ENCODE peak calls at places on chromosomes 2 and 18, in seven cellular contexts. One of them, this sample, is unnamed.

GRCh38 chr18:50286391-50287027 is 983 bp downstream of the CXXC1 start:
- DNase-seq in heart left ventricle: peak; percentile 61
- DNase-seq in right lobe of liver: peak; percentile 52
- DNase-seq in CD8-positive, alpha-beta memory T cell: peak; percentile 58
- DNase-seq in mesenchymal stem cell: peak; percentile 30
- DNase-seq in effector memory CD4-positive, alpha-beta T cell: no peak
- DNase-seq in endothelial cell of umbilical vein: no peak
- DNase-seq in this sample: no peak

GRCh38 chr2:164479460-164479859 is 141.8 kb downstream of the GRB14 start:
- DNase-seq in heart left ventricle: no peak
- DNase-seq in right lobe of liver: no peak
- DNase-seq in CD8-positive, alpha-beta memory T cell: no peak
- DNase-seq in mesenchymal stem cell: peak; percentile 50
- DNase-seq in effector memory CD4-positive, alpha-beta T cell: no peak
- DNase-seq in endothelial cell of umbilical vein: peak; percentile 58
- DNase-seq in this sample: no peak

GRCh38 chr2:128531856-128532255 is 213.2 kb upstream of the HS6ST1 start:
- DNase-seq in heart left ventricle: no peak
- DNase-seq in right lobe of liver: no peak
- DNase-seq in CD8-positive, alpha-beta memory T cell: no peak
- DNase-seq in mesenchymal stem cell: no peak
- DNase-seq in effector memory CD4-positive, alpha-beta T cell: no peak
- DNase-seq in endothelial cell of umbilical vein: peak; percentile 21
- DNase-seq in this sample: no peak

GRCh38 chr2:120919771-120920437 is 184.2 kb downstream of the GLI2 start:
- DNase-seq in heart left ventricle: no peak
- DNase-seq in right lobe of liver: no peak
- DNase-seq in CD8-positive, alpha-beta memory T cell: peak; percentile 22
- DNase-seq in mesenchymal stem cell: peak; percentile 86
- DNase-seq in effector memory CD4-positive, alpha-beta T cell: no peak
- DNase-seq in endothelial cell of umbilical vein: no peak
- DNase-seq in this sample: no peak

GRCh38 chr18:26710460-26711096 is 154.9 kb downstream of the AQP4 start:
- DNase-seq in heart left ventricle: no peak
- DNase-seq in right lobe of liver: no peak
- DNase-seq in CD8-positive, alpha-beta memory T cell: no peak
- DNase-seq in mesenchymal stem cell: no peak
- DNase-seq in effector memory CD4-positive, alpha-beta T cell: no peak
- DNase-seq in endothelial cell of umbilical vein: no peak
- DNase-seq in this sample: no peak

GRCh38 chr2:24359701-24360049 is 661 bp downstream of the ITSN2 start:
- DNase-seq in heart left ventricle: no peak
- DNase-seq in right lobe of liver: peak; percentile 65
- DNase-seq in CD8-positive, alpha-beta memory T cell: peak; percentile 74
- DNase-seq in mesenchymal stem cell: peak; percentile 26
- DNase-seq in effector memory CD4-positive, alpha-beta T cell: peak; percentile 48
- DNase-seq in endothelial cell of umbilical vein: no peak
- DNase-seq in this sample: no peak

GRCh38 chr2:100643906-100644501 is 81.2 kb downstream of the PDCL3 start:
- DNase-seq in heart left ventricle: no peak
- DNase-seq in right lobe of liver: no peak
- DNase-seq in CD8-positive, alpha-beta memory T cell: no peak
- DNase-seq in mesenchymal stem cell: no peak
- DNase-seq in effector memory CD4-positive, alpha-beta T cell: peak; percentile 33
- DNase-seq in endothelial cell of umbilical vein: no peak
- DNase-seq in this sample: no peak

GRCh38 chr2:27264753-27265535 is 2.1 kb upstream of the SLC30A3 start:
- DNase-seq in heart left ventricle: peak; percentile 86
- DNase-seq in right lobe of liver: no peak
- DNase-seq in CD8-positive, alpha-beta memory T cell: peak; percentile 72
- DNase-seq in mesenchymal stem cell: peak; percentile 71
- DNase-seq in effector memory CD4-positive, alpha-beta T cell: peak; percentile 53
- DNase-seq in endothelial cell of umbilical vein: peak; percentile 87
- DNase-seq in this sample: no peak

GRCh38 chr18:6482198-6482977 is 67.7 kb upstream of the L3MBTL4 start:
- DNase-seq in heart left ventricle: peak; percentile 86
- DNase-seq in right lobe of liver: peak; percentile 71
- DNase-seq in CD8-positive, alpha-beta memory T cell: no peak
- DNase-seq in mesenchymal stem cell: peak; percentile 64
- DNase-seq in effector memory CD4-positive, alpha-beta T cell: no peak
- DNase-seq in endothelial cell of umbilical vein: no peak
- DNase-seq in this sample: peak; percentile 12

GRCh38 chr18:22691988-22692710 is 241.0 kb upstream of the RBBP8 start:
- DNase-seq in heart left ventricle: no peak
- DNase-seq in right lobe of liver: no peak
- DNase-seq in CD8-positive, alpha-beta memory T cell: no peak
- DNase-seq in mesenchymal stem cell: peak; percentile 82
- DNase-seq in effector memory CD4-positive, alpha-beta T cell: no peak
- DNase-seq in endothelial cell of umbilical vein: no peak
- DNase-seq in this sample: no peak

GRCh38 chr2:159891917-159892691 is 94.1 kb upstream of the CD302 start:
- DNase-seq in heart left ventricle: no peak
- DNase-seq in right lobe of liver: no peak
- DNase-seq in CD8-positive, alpha-beta memory T cell: no peak
- DNase-seq in mesenchymal stem cell: peak; percentile 20
- DNase-seq in effector memory CD4-positive, alpha-beta T cell: no peak
- DNase-seq in endothelial cell of umbilical vein: peak; percentile 36
- DNase-seq in this sample: no peak

GRCh38 chr2:222862068-222862914 is 1.5 kb downstream of the ACSL3 start:
- DNase-seq in heart left ventricle: no peak
- DNase-seq in right lobe of liver: no peak
- DNase-seq in CD8-positive, alpha-beta memory T cell: no peak
- DNase-seq in mesenchymal stem cell: peak; percentile 63
- DNase-seq in effector memory CD4-positive, alpha-beta T cell: no peak
- DNase-seq in endothelial cell of umbilical vein: no peak
- DNase-seq in this sample: no peak

GRCh38 chr18:7789853-7790552 is 222.9 kb downstream of the PTPRM start:
- DNase-seq in heart left ventricle: no peak
- DNase-seq in right lobe of liver: no peak
- DNase-seq in CD8-positive, alpha-beta memory T cell: no peak
- DNase-seq in mesenchymal stem cell: peak; percentile 60
- DNase-seq in effector memory CD4-positive, alpha-beta T cell: no peak
- DNase-seq in endothelial cell of umbilical vein: peak; percentile 59
- DNase-seq in this sample: no peak

GRCh38 chr2:27139310-27139709 is at the start of gene PRR30:
- DNase-seq in heart left ventricle: no peak
- DNase-seq in right lobe of liver: no peak
- DNase-seq in CD8-positive, alpha-beta memory T cell: no peak
- DNase-seq in mesenchymal stem cell: no peak
- DNase-seq in effector memory CD4-positive, alpha-beta T cell: no peak
- DNase-seq in endothelial cell of umbilical vein: no peak
- DNase-seq in this sample: no peak

GRCh38 chr2:187091664-187092063 is 242.7 kb upstream of the ZSWIM2 start:
- DNase-seq in heart left ventricle: no peak
- DNase-seq in right lobe of liver: no peak
- DNase-seq in CD8-positive, alpha-beta memory T cell: no peak
- DNase-seq in mesenchymal stem cell: no peak
- DNase-seq in effector memory CD4-positive, alpha-beta T cell: no peak
- DNase-seq in endothelial cell of umbilical vein: no peak
- DNase-seq in this sample: no peak

GRCh38 chr2:172280820-172281454 is 146.4 kb upstream of the ITGA6 start:
- DNase-seq in heart left ventricle: no peak
- DNase-seq in right lobe of liver: no peak
- DNase-seq in CD8-positive, alpha-beta memory T cell: no peak
- DNase-seq in mesenchymal stem cell: no peak
- DNase-seq in effector memory CD4-positive, alpha-beta T cell: no peak
- DNase-seq in endothelial cell of umbilical vein: no peak
- DNase-seq in this sample: no peak

GRCh38 chr2:11945139-11946126 is 199.0 kb downstream of the LPIN1 start:
- DNase-seq in heart left ventricle: no peak
- DNase-seq in right lobe of liver: no peak
- DNase-seq in CD8-positive, alpha-beta memory T cell: no peak
- DNase-seq in mesenchymal stem cell: peak; percentile 13
- DNase-seq in effector memory CD4-positive, alpha-beta T cell: no peak
- DNase-seq in endothelial cell of umbilical vein: no peak
- DNase-seq in this sample: no peak

GRCh38 chr18:59906203-59906602 is 6.4 kb downstream of the PMAIP1 start:
- DNase-seq in heart left ventricle: no peak
- DNase-seq in right lobe of liver: no peak
- DNase-seq in CD8-positive, alpha-beta memory T cell: no peak
- DNase-seq in mesenchymal stem cell: peak; percentile 80
- DNase-seq in effector memory CD4-positive, alpha-beta T cell: no peak
- DNase-seq in endothelial cell of umbilical vein: no peak
- DNase-seq in this sample: no peak

GRCh38 chr18:59905686-59906091 is 5.9 kb downstream of the PMAIP1 start:
- DNase-seq in heart left ventricle: no peak
- DNase-seq in right lobe of liver: peak; percentile 17
- DNase-seq in CD8-positive, alpha-beta memory T cell: no peak
- DNase-seq in mesenchymal stem cell: peak; percentile 33
- DNase-seq in effector memory CD4-positive, alpha-beta T cell: no peak
- DNase-seq in endothelial cell of umbilical vein: no peak
- DNase-seq in this sample: no peak

GRCh38 chr18:59902180-59902992 is 2.6 kb downstream of the PMAIP1 start:
- DNase-seq in heart left ventricle: no peak
- DNase-seq in right lobe of liver: no peak
- DNase-seq in CD8-positive, alpha-beta memory T cell: peak; percentile 53
- DNase-seq in mesenchymal stem cell: peak; percentile 88
- DNase-seq in effector memory CD4-positive, alpha-beta T cell: no peak
- DNase-seq in endothelial cell of umbilical vein: peak; percentile 46
- DNase-seq in this sample: no peak

GRCh38 chr18:59902993-59903610 is 3.3 kb downstream of the PMAIP1 start:
- DNase-seq in heart left ventricle: no peak
- DNase-seq in right lobe of liver: peak; percentile 20
- DNase-seq in CD8-positive, alpha-beta memory T cell: no peak
- DNase-seq in mesenchymal stem cell: no peak
- DNase-seq in effector memory CD4-positive, alpha-beta T cell: no peak
- DNase-seq in endothelial cell of umbilical vein: no peak
- DNase-seq in this sample: no peak

GRCh38 chr18:59904051-59904601 is 4.3 kb downstream of the PMAIP1 start:
- DNase-seq in heart left ventricle: no peak
- DNase-seq in right lobe of liver: no peak
- DNase-seq in CD8-positive, alpha-beta memory T cell: no peak
- DNase-seq in mesenchymal stem cell: peak; percentile 66
- DNase-seq in effector memory CD4-positive, alpha-beta T cell: no peak
- DNase-seq in endothelial cell of umbilical vein: no peak
- DNase-seq in this sample: no peak
- H3K4me3 ChIP-seq in heart left ventricle: no peak overlapping the region
- H3K4me3 ChIP-seq in right lobe of liver: no peak overlapping the region
- H3K4me3 ChIP-seq in CD8-positive, alpha-beta memory T cell: no peak overlapping the region
- H3K4me3 ChIP-seq in mesenchymal stem cell: no peak overlapping the region
- H3K4me3 ChIP-seq in effector memory CD4-positive, alpha-beta T cell: no peak overlapping the region
- H3K4me3 ChIP-seq in endothelial cell of umbilical vein: no peak overlapping the region
- H3K4me3 ChIP-seq in this sample: no peak overlapping the region

GRCh38 chr2:216666461-216667233 is 28.7 kb downstream of the IGFBP5 start:
- DNase-seq in heart left ventricle: peak; percentile 83
- DNase-seq in right lobe of liver: peak; percentile 64
- DNase-seq in CD8-positive, alpha-beta memory T cell: peak; percentile 72
- DNase-seq in mesenchymal stem cell: peak; percentile 72
- DNase-seq in effector memory CD4-positive, alpha-beta T cell: peak; percentile 12
- DNase-seq in endothelial cell of umbilical vein: peak; percentile 74
- DNase-seq in this sample: peak; percentile 68
- H3K4me1 ChIP-seq in heart left ventricle: peaks cover 11% of the 10 kb centered on the region
- H3K4me1 ChIP-seq in right lobe of liver: no peaks in the 10 kb centered on the region
- H3K4me1 ChIP-seq in CD8-positive, alpha-beta memory T cell: no peaks in the 10 kb centered on the region
- H3K4me1 ChIP-seq in mesenchymal stem cell: peaks cover 17% of the 10 kb centered on the region
- H3K4me1 ChIP-seq in effector memory CD4-positive, alpha-beta T cell: no peaks in the 10 kb centered on the region
- H3K4me1 ChIP-seq in endothelial cell of umbilical vein: peaks cover 8% of the 10 kb centered on the region
- H3K4me1 ChIP-seq in this sample: no peaks in the 10 kb centered on the region

DNA sequence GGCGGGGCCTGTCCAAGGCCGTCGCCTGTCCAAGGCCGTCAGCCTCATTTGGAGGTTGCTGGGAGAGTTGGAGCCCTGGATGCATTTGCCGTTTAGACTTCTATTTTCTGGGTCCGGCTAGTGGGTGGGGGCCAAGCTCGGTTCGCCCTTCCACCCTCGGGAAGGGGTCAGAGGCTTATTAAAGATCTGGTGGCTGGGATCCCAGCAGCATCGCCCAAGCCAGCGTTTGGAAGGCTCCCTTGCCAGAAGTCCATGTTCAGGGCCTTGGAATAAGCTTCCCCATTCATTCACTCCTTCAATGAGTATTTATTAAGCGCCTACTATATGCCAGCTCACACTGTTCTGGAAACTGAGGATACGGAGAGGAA is 516 bp upstream of the DOCK10 start:
- DNase-seq in heart left ventricle: no peak
- DNase-seq in right lobe of liver: no peak
- DNase-seq in CD8-positive, alpha-beta memory T cell: no peak
- DNase-seq in mesenchymal stem cell: peak; percentile 12
- DNase-seq in effector memory CD4-positive, alpha-beta T cell: no peak
- DNase-seq in endothelial cell of umbilical vein: no peak
- DNase-seq in this sample: no peak
- H3K4me3 ChIP-seq in heart left ventricle: no peak overlapping the region
- H3K4me3 ChIP-seq in right lobe of liver: peak overlapping the region; percentile 72
- H3K4me3 ChIP-seq in CD8-positive, alpha-beta memory T cell: peak overlapping the region; percentile 16
- H3K4me3 ChIP-seq in mesenchymal stem cell: peak overlapping the region; percentile 73
- H3K4me3 ChIP-seq in effector memory CD4-positive, alpha-beta T cell: peak overlapping the region; percentile 93
- H3K4me3 ChIP-seq in endothelial cell of umbilical vein: peak overlapping the region; percentile 31
- H3K4me3 ChIP-seq in this sample: peak overlapping the region; percentile 54

GRCh38 chr2:25409044-25409443 is 67.3 kb upstream of the DNMT3A start:
- DNase-seq in heart left ventricle: no peak
- DNase-seq in right lobe of liver: no peak
- DNase-seq in CD8-positive, alpha-beta memory T cell: no peak
- DNase-seq in mesenchymal stem cell: no peak
- DNase-seq in effector memory CD4-positive, alpha-beta T cell: no peak
- DNase-seq in endothelial cell of umbilical vein: no peak
- DNase-seq in this sample: no peak

GRCh38 chr2:25402477-25402876 is 60.8 kb upstream of the DNMT3A start:
- DNase-seq in heart left ventricle: no peak
- DNase-seq in right lobe of liver: no peak
- DNase-seq in CD8-positive, alpha-beta memory T cell: no peak
- DNase-seq in mesenchymal stem cell: no peak
- DNase-seq in effector memory CD4-positive, alpha-beta T cell: no peak
- DNase-seq in endothelial cell of umbilical vein: no peak
- DNase-seq in this sample: no peak

GRCh38 chr2:25409468-25409867 is 67.7 kb upstream of the DNMT3A start:
- DNase-seq in heart left ventricle: no peak
- DNase-seq in right lobe of liver: no peak
- DNase-seq in CD8-positive, alpha-beta memory T cell: no peak
- DNase-seq in mesenchymal stem cell: no peak
- DNase-seq in effector memory CD4-positive, alpha-beta T cell: no peak
- DNase-seq in endothelial cell of umbilical vein: no peak
- DNase-seq in this sample: no peak

GRCh38 chr2:25401307-25402021 is 59.7 kb upstream of the DNMT3A start:
- DNase-seq in heart left ventricle: no peak
- DNase-seq in right lobe of liver: no peak
- DNase-seq in CD8-positive, alpha-beta memory T cell: no peak
- DNase-seq in mesenchymal stem cell: no peak
- DNase-seq in effector memory CD4-positive, alpha-beta T cell: no peak
- DNase-seq in endothelial cell of umbilical vein: no peak
- DNase-seq in this sample: no peak

GRCh38 chr2:25405871-25406270 is 64.1 kb upstream of the DNMT3A start:
- DNase-seq in heart left ventricle: no peak
- DNase-seq in right lobe of liver: no peak
- DNase-seq in CD8-positive, alpha-beta memory T cell: no peak
- DNase-seq in mesenchymal stem cell: no peak
- DNase-seq in effector memory CD4-positive, alpha-beta T cell: no peak
- DNase-seq in endothelial cell of umbilical vein: no peak
- DNase-seq in this sample: no peak
- H3K4me1 ChIP-seq in heart left ventricle: no peaks in the 10 kb centered on the region
- H3K4me1 ChIP-seq in right lobe of liver: no peaks in the 10 kb centered on the region
- H3K4me1 ChIP-seq in CD8-positive, alpha-beta memory T cell: no peaks in the 10 kb centered on the region
- H3K4me1 ChIP-seq in mesenchymal stem cell: no peaks in the 10 kb centered on the region
- H3K4me1 ChIP-seq in effector memory CD4-positive, alpha-beta T cell: no peaks in the 10 kb centered on the region
- H3K4me1 ChIP-seq in endothelial cell of umbilical vein: no peaks in the 10 kb centered on the region
- H3K4me1 ChIP-seq in this sample: no peaks in the 10 kb centered on the region